ENCODE peak calls at places on chromosomes 3 and 15, in nine cellular contexts. F, M, X, U, R, B, H, Y and E are unnamed samples.

GRCh38 chr3:3800685-3801509 is 1.7 kb downstream of the LRRN1 start:
- DNase-seq in F (no peak), M (peak; percentile 41), X (no peak), U (no peak), R (no peak), B (no peak), H (no peak), Y (no peak), E (no peak)

GRCh38 chr3:194928183-194928736 is 242.6 kb downstream of the FAM43A start:
- DNase-seq in F (no peak), M (peak; percentile 43), X (no peak), U (no peak), R (no peak), B (no peak), H (no peak), Y (peak; percentile 25), E (peak; percentile 36)

GRCh38 chr3:177135841-177136492 is 61.3 kb downstream of the TBL1XR1 start:
- DNase-seq in F (no peak), M (no peak), X (no peak), U (no peak), R (no peak), B (no peak), H (no peak), Y (no peak), E (no peak)

GRCh38 chr3:186746008-186746407 is 28.8 kb downstream of the KNG1 start:
- DNase-seq in F (no peak), M (peak; percentile 92), X (no peak), U (peak; percentile 5), R (peak; percentile 47), B (peak; percentile 26), H (no peak), Y (peak; percentile 86), E (peak; percentile 61)

GRCh38 chr15:92664178-92664900 is 8.8 kb upstream of the FAM174B start:
- DNase-seq in F (no peak), M (no peak), X (no peak), U (no peak), R (no peak), B (no peak), H (no peak), Y (no peak), E (no peak)

GRCh38 chr15:99502661-99503060 is 63.1 kb upstream of the MEF2A start:
- DNase-seq in F (no peak), M (no peak), X (no peak), U (no peak), R (no peak), B (no peak), H (no peak), Y (no peak), E (no peak)

GRCh38 chr3:71109241-71109976 is 474.1 kb downstream of the FOXP1 start:
- DNase-seq in F (no peak), M (peak; percentile 48), X (no peak), U (no peak), R (no peak), B (no peak), H (no peak), Y (peak; percentile 85), E (peak; percentile 83)

GRCh38 chr3:100993309-100993708 is at the start of gene ABI3BP:
- DNase-seq in F (no peak), M (peak; percentile 78), X (no peak), U (no peak), R (peak; percentile 78), B (peak; percentile 50), H (no peak), Y (peak; percentile 90), E (peak; percentile 93)

GRCh38 chr15:74725845-74726773 is 781 bp upstream of the CYP1A1 start:
- DNase-seq in F (peak; percentile 47), M (no peak), X (no peak), U (peak; percentile 72), R (peak; percentile 38), B (no peak), H (peak; percentile 22), Y (peak; percentile 25), E (peak; percentile 78)

GRCh38 chr15:40382580-40383456 is at the start of gene KNSTRN:
- DNase-seq in F (peak; percentile 79), M (peak; percentile 93), X (peak; percentile 43), U (peak; percentile 89), R (peak; percentile 91), B (peak; percentile 71), H (peak; percentile 86), Y (peak; percentile 94), E (peak; percentile 94)

GRCh38 chr3:170811928-170812591 is 57.9 kb downstream of the RPL22L1 start:
- DNase-seq in F (peak; percentile 16), M (peak; percentile 79), X (peak; percentile 3), U (peak; percentile 61), R (peak; percentile 76), B (peak; percentile 47), H (peak; percentile 57), Y (peak; percentile 92), E (peak; percentile 78)

GRCh38 chr3:129058441-129059194 is 2.0 kb upstream of the GP9 start:
- DNase-seq in F (no peak), M (no peak), X (no peak), U (peak; percentile 27), R (peak; percentile 15), B (no peak), H (no peak), Y (no peak), E (no peak)

GRCh38 chr15:25407950-25408349 is 30.9 kb downstream of the UBE3A start:
- DNase-seq in F (no peak), M (no peak), X (no peak), U (no peak), R (no peak), B (no peak), H (no peak), Y (no peak), E (no peak)

GRCh38 chr3:143157957-143158548 is 38.5 kb downstream of the CHST2 start:
- DNase-seq in F (no peak), M (no peak), X (no peak), U (no peak), R (no peak), B (no peak), H (no peak), Y (no peak), E (peak; percentile 10)

GRCh38 chr3:106692624-106693023 is 684.6 kb upstream of the CCDC54 start:
- DNase-seq in F (no peak), M (no peak), X (no peak), U (no peak), R (no peak), B (no peak), H (no peak), Y (no peak), E (no peak)

GRCh38 chr3:123080864-123081562 is 14.2 kb downstream of the PDIA5 start:
- DNase-seq in F (no peak), M (no peak), X (no peak), U (no peak), R (no peak), B (no peak), H (no peak), Y (peak; percentile 41), E (no peak)

GRCh38 chr15:99213187-99213811 is 36.1 kb downstream of the TTC23 start:
- DNase-seq in F (peak; percentile 13), M (peak; percentile 64), X (no peak), U (peak; percentile 31), R (peak; percentile 67), B (peak; percentile 19), H (peak; percentile 32), Y (peak; percentile 79), E (peak; percentile 77)

GRCh38 chr15:34161329-34161953 is 48.5 kb downstream of the KATNBL1 start:
- DNase-seq in F (no peak), M (peak; percentile 91), X (no peak), U (peak; percentile 25), R (no peak), B (no peak), H (no peak), Y (no peak), E (no peak)

GRCh38 chr3:98808071-98808470 is 44.9 kb downstream of the ST3GAL6 start:
- DNase-seq in F (no peak), M (no peak), X (no peak), U (no peak), R (no peak), B (no peak), H (no peak), Y (no peak), E (no peak)

GRCh38 chr15:47412802-47413201 is 304.5 kb upstream of the SEMA6D start:
- DNase-seq in F (no peak), M (no peak), X (no peak), U (no peak), R (no peak), B (no peak), H (no peak), Y (no peak), E (no peak)

GRCh38 chr3:8638994-8639393 is 5.6 kb downstream of the SSUH2 start:
- DNase-seq in F (no peak), M (no peak), X (no peak), U (no peak), R (no peak), B (no peak), H (no peak), Y (no peak), E (peak; percentile 38)

GRCh38 chr3:123749716-123750115 is 134.4 kb downstream of the MYLK start:
- DNase-seq in F (no peak), M (peak; percentile 90), X (no peak), U (no peak), R (no peak), B (no peak), H (no peak), Y (peak; percentile 95), E (no peak)

GRCh38 chr3:39196671-39197446 is 4.5 kb upstream of the XIRP1 start:
- DNase-seq in F (no peak), M (peak; percentile 25), X (no peak), U (no peak), R (no peak), B (no peak), H (no peak), Y (no peak), E (no peak)

GRCh38 chr3:67901681-67902080 is 247.3 kb upstream of the SUCLG2 start:
- DNase-seq in F (no peak), M (no peak), X (no peak), U (no peak), R (no peak), B (no peak), H (no peak), Y (no peak), E (no peak)

GRCh38 chr3:177703788-177704187 is 506.5 kb upstream of the TBL1XR1 start:
- DNase-seq in F (no peak), M (peak; percentile 72), X (no peak), U (no peak), R (no peak), B (peak; percentile 10), H (no peak), Y (no peak), E (peak; percentile 70)

GRCh38 chr15:26598704-26599103 is 174.2 kb downstream of the GABRB3 start:
- DNase-seq in F (no peak), M (no peak), X (no peak), U (no peak), R (no peak), B (no peak), H (no peak), Y (no peak), E (no peak)

GRCh38 chr15:75121547-75121946 is 80.1 kb upstream of the C15orf39 start:
- DNase-seq in F (no peak), M (no peak), X (no peak), U (no peak), R (no peak), B (no peak), H (no peak), Y (no peak), E (no peak)

GRCh38 chr3:130395916-130396315 is 50.4 kb downstream of the COL6A5 start:
- DNase-seq in F (no peak), M (peak; percentile 89), X (no peak), U (no peak), R (peak; percentile 67), B (peak; percentile 7), H (no peak), Y (no peak), E (peak; percentile 14)

GRCh38 chr3:32837789-32838188 is 20.0 kb downstream of the TRIM71 start:
- DNase-seq in F (no peak), M (peak; percentile 28), X (no peak), U (no peak), R (no peak), B (no peak), H (no peak), Y (no peak), E (no peak)

GRCh38 chr3:46549408-46549904 is 16.6 kb downstream of the LRRC2 start:
- DNase-seq in F (no peak), M (no peak), X (no peak), U (no peak), R (no peak), B (no peak), H (no peak), Y (peak; percentile 34), E (no peak)

GRCh38 chr15:70049701-70050445 is 47.8 kb downstream of the TLE3 start:
- DNase-seq in F (no peak), M (no peak), X (no peak), U (no peak), R (no peak), B (no peak), H (no peak), Y (no peak), E (no peak)